ENCODE peak calls at places on chromosome 1, in seven cellular contexts. X, H, R, P, G, E and M are unnamed samples.

GRCh38 chr1:40877681-40878080 is 15.5 kb upstream of the CITED4 start:
- DNase-seq in E (peak), G (peak), X (no peak), R (no peak), H (no peak), P (no peak), M (no peak)

GRCh38 chr1:112887599-112888303 is 68.2 kb downstream of the SLC16A1 start:
- DNase-seq in G (no peak), X (no peak), R (no peak), H (no peak), P (no peak), E (peak), M (no peak)

GRCh38 chr1:217895817-217896216 is 264.7 kb downstream of the SPATA17 start:
- DNase-seq in X (no peak), H (no peak), P (no peak), R (no peak), E (no peak), G (no peak), M (no peak)

GRCh38 chr1:204788470-204788869 is 82.2 kb upstream of the NFASC start:
- DNase-seq in H (no peak), E (no peak), R (no peak), G (no peak), P (no peak), X (no peak), M (no peak)

GRCh38 chr1:9518454-9518998 is 20.7 kb upstream of the SLC25A33 start:
- DNase-seq in P (no peak), X (no peak), R (no peak), H (no peak), G (no peak), E (no peak), M (no peak)

GRCh38 chr1:224433671-224434446 is 738 bp downstream of the WDR26 start:
- DNase-seq in G (peak), E (peak), P (peak), H (peak), X (peak), R (peak), M (no peak)

GRCh38 chr1:206770531-206771352 is at the start of gene IL19:
- DNase-seq in H (no peak), R (no peak), E (peak), P (no peak), G (peak), X (no peak), M (no peak)

GRCh38 chr1:39642796-39643195 is 3.4 kb upstream of the HEYL start:
- DNase-seq in R (no peak), G (no peak), P (no peak), H (no peak), X (no peak), E (peak), M (no peak)

GRCh38 chr1:188365874-188366273 is 1537.1 kb downstream of the PLA2G4A start:
- DNase-seq in H (no peak), E (no peak), X (no peak), R (no peak), G (no peak), P (no peak), M (no peak)

GRCh38 chr1:176211395-176212165 is 4.5 kb upstream of the COP1 start:
- DNase-seq in G (no peak), P (no peak), H (no peak), X (no peak), R (no peak), E (no peak), M (no peak)

GRCh38 chr1:217153361-217153760 is 430.1 kb upstream of the ESRRG start:
- DNase-seq in R (no peak), E (no peak), G (no peak), X (no peak), P (no peak), H (no peak), M (no peak)

GRCh38 chr1:53442297-53442696 is 16.9 kb upstream of the DMRTB1 start:
- DNase-seq in G (no peak), R (no peak), X (no peak), H (no peak), E (peak), P (no peak), M (no peak)

GRCh38 chr1:77265180-77265579 is 16.6 kb upstream of the AK5 start:
- DNase-seq in X (no peak), G (no peak), E (no peak), H (no peak), R (no peak), P (no peak), M (no peak)

GRCh38 chr1:175015243-175015642 is 8.0 kb downstream of the MRPS14 start:
- DNase-seq in R (no peak), H (no peak), X (no peak), E (peak), P (no peak), G (no peak), M (no peak)

GRCh38 chr1:13804240-13804633 is 104.2 kb downstream of the PRDM2 start:
- DNase-seq in X (no peak), R (no peak), G (no peak), P (no peak), H (no peak), E (no peak), M (no peak)

GRCh38 chr1:111227875-111228747 is 598 bp downstream of the CHI3L2 start:
- DNase-seq in X (no peak), E (peak), H (no peak), G (no peak), R (no peak), P (no peak), M (no peak)

GRCh38 chr1:51644533-51645197 is 27.8 kb downstream of the OSBPL9 start:
- DNase-seq in P (no peak), H (no peak), X (no peak), R (no peak), E (peak), G (no peak), M (no peak)

GRCh38 chr1:154104433-154105082 is 50.3 kb downstream of the NUP210L start:
- DNase-seq in P (no peak), R (no peak), G (no peak), X (no peak), H (no peak), E (no peak), M (no peak)

GRCh38 chr1:109467301-109467777 is 993 bp downstream of the SYPL2 start:
- DNase-seq in X (no peak), R (no peak), P (peak), H (no peak), G (no peak), E (no peak), M (no peak)

GRCh38 chr1:181726608-181727007 is 243.3 kb downstream of the CACNA1E start:
- DNase-seq in R (no peak), E (no peak), G (no peak), H (no peak), P (no peak), X (no peak), M (no peak)

GRCh38 chr1:25871086-25871703 is 4.3 kb downstream of the PAQR7 start:
- DNase-seq in X (no peak), P (no peak), R (no peak), G (no peak), E (no peak), H (no peak), M (no peak)

GRCh38 chr1:85325920-85326319 is 49.5 kb upstream of the BCL10 start:
- DNase-seq in G (no peak), E (no peak), R (no peak), X (no peak), H (no peak), P (no peak), M (no peak)

GRCh38 chr1:174398246-174398645 is 49.5 kb upstream of the GPR52 start:
- DNase-seq in X (no peak), P (no peak), H (no peak), R (no peak), E (no peak), G (peak), M (no peak)

GRCh38 chr1:67987046-67987799 is 63.2 kb downstream of the DIRAS3 start:
- DNase-seq in R (no peak), G (no peak), P (no peak), H (no peak), X (no peak), E (peak), M (no peak)

GRCh38 chr1:177737456-177737855 is 232.4 kb downstream of the SEC16B start:
- DNase-seq in X (no peak), R (no peak), E (no peak), H (no peak), G (no peak), P (no peak), M (no peak)

GRCh38 chr1:206679738-206680211 is 4.9 kb upstream of the MAPKAPK2 start:
- DNase-seq in G (peak), E (no peak), H (no peak), P (peak), R (peak), X (no peak), M (no peak)

GRCh38 chr1:78651247-78651646 is 1.6 kb downstream of the IFI44 start:
- DNase-seq in E (no peak), R (no peak), X (no peak), G (peak), P (no peak), H (no peak), M (no peak)